ENCODE peak calls at places on chromosomes 3 and 15, in four cellular contexts. U is PC-9, Q is astrocyte, L is OCI-LY7. P is an unnamed sample.

GRCh38 chr3:52090131-52090548 is 33.8 kb upstream of the DUSP7 start:
- DNase-seq in U (no peak), Q (peak; percentile 94), L (no peak), P (no peak)

GRCh38 chr15:67080900-67081431 is 15.6 kb downstream of the SMAD3 start:
- DNase-seq in U (no peak), Q (peak; percentile 90), L (peak; percentile 98), P (no peak)

GRCh38 chr3:148077318-148077923 is 620.3 kb upstream of the AGTR1 start:
- DNase-seq in U (no peak), Q (no peak), L (peak; percentile 10), P (peak; percentile 36)

GRCh38 chr3:65963787-65964707 is 74.7 kb downstream of the MAGI1 start:
- DNase-seq in U (peak; percentile 94), Q (peak; percentile 96), L (no peak), P (no peak)

GRCh38 chr3:71573181-71573580 is 10.3 kb downstream of the FOXP1 start:
- DNase-seq in U (no peak), Q (no peak), L (no peak), P (peak; percentile 9)

GRCh38 chr15:86165263-86166204 is 85.9 kb downstream of the AGBL1 start:
- DNase-seq in U (no peak), Q (peak; percentile 80), L (no peak), P (no peak)

GRCh38 chr15:92082217-92082843 is 228.8 kb downstream of the SLCO3A1 start:
- DNase-seq in U (peak; percentile 56), Q (peak; percentile 37), L (peak; percentile 59), P (peak; percentile 82)

GRCh38 chr3:122975163-122975923 is 52.2 kb downstream of the SEMA5B start:
- DNase-seq in U (peak; percentile 94), Q (peak; percentile 81), L (peak; percentile 53), P (peak; percentile 31)

GRCh38 chr15:22978691-22979068 is 1.5 kb downstream of the CYFIP1 start:
- DNase-seq in U (no peak), Q (no peak), L (no peak), P (peak; percentile 17)

GRCh38 chr3:98519351-98519750 is 3.4 kb downstream of the CLDND1 start:
- DNase-seq in U (no peak), Q (peak; percentile 20), L (no peak), P (no peak)

GRCh38 chr3:136994772-136995516 is 37.2 kb downstream of the IL20RB start:
- DNase-seq in U (peak; percentile 79), Q (peak; percentile 69), L (no peak), P (no peak)

GRCh38 chr15:34883042-34883441 is 86.5 kb downstream of the AQR start:
- DNase-seq in U (no peak), Q (no peak), L (no peak), P (no peak)

GRCh38 chr15:81378438-81378837 is 4.4 kb upstream of the TMC3 start:
- DNase-seq in U (no peak), Q (no peak), L (no peak), P (no peak)

GRCh38 chr15:35929740-35930444 is 383.9 kb upstream of the DPH6 start:
- DNase-seq in U (no peak), Q (no peak), L (no peak), P (no peak)

GRCh38 chr3:58350627-58351013 is 17.9 kb downstream of the PXK start:
- DNase-seq in U (peak; percentile 40), Q (peak; percentile 33), L (no peak), P (no peak)

GRCh38 chr3:8739757-8740508 is 6.3 kb downstream of the CAV3 start:
- DNase-seq in U (peak; percentile 95), Q (peak; percentile 66), L (no peak), P (no peak)

GRCh38 chr15:71103102-71103676 is 12.1 kb upstream of the THSD4 start:
- DNase-seq in U (no peak), Q (no peak), L (peak; percentile 18), P (peak; percentile 26)

GRCh38 chr3:140128217-140129137 is 193.5 kb downstream of the CLSTN2 start:
- DNase-seq in U (no peak), Q (no peak), L (peak; percentile 35), P (peak; percentile 67)

GRCh38 chr15:69522361-69522760 is 69.7 kb downstream of the RPLP1 start:
- DNase-seq in U (peak; percentile 86), Q (no peak), L (no peak), P (no peak)

GRCh38 chr15:87522997-87523396 is 733.5 kb downstream of the NTRK3 start:
- DNase-seq in U (no peak), Q (no peak), L (no peak), P (no peak)

GRCh38 chr15:87528873-87529272 is 727.7 kb downstream of the NTRK3 start:
- DNase-seq in U (peak; percentile 39), Q (peak; percentile 54), L (no peak), P (no peak)

GRCh38 chr15:87527875-87528274 is 728.7 kb downstream of the NTRK3 start:
- DNase-seq in U (no peak), Q (no peak), L (no peak), P (no peak)

GRCh38 chr15:87527416-87527815 is 729.1 kb downstream of the NTRK3 start:
- DNase-seq in U (peak; percentile 58), Q (peak; percentile 79), L (no peak), P (no peak)
- H3K9me3 ChIP-seq in U (no peaks in the 10 kb centered on the region), Q (no peaks in the 10 kb centered on the region), L (no peaks in the 10 kb centered on the region), P (no peaks in the 10 kb centered on the region)

DNA sequence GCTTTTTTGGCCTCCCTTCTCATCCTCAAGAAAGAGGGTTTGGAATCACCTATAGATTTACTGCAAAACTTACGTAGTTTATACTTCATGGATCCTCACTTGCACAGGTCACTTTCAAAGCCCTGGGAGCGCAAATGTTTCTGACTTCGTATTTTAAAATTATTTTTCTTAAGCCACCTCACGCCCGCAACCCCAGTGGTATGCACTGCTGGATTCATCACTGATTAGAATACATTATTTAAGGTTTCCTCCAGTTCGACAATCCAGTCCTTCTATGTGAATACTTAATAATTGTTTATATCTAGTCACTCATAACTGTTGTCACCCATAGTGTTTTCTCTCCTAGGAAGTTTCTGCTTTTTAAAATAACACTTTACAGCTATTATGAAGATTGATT is 339.9 kb downstream of the CHL1 start:
- DNase-seq in U (no peak), Q (no peak), L (no peak), P (no peak)
- H3K9me3 ChIP-seq in U (no peaks in the 10 kb centered on the region), Q (no peaks in the 10 kb centered on the region), L (peaks cover 13% of the 10 kb centered on the region), P (no peaks in the 10 kb centered on the region)

GRCh38 chr3:197559662-197560061 is 3.9 kb upstream of the BDH1 start:
- DNase-seq in U (no peak), Q (no peak), L (no peak), P (no peak)

GRCh38 chr3:197562398-197563251 is 6.9 kb upstream of the BDH1 start:
- DNase-seq in U (no peak), Q (no peak), L (no peak), P (no peak)

GRCh38 chr3:197558000-197558399 is 2.2 kb upstream of the BDH1 start:
- DNase-seq in U (no peak), Q (no peak), L (no peak), P (no peak)

GRCh38 chr3:197564097-197564843 is 8.5 kb upstream of the BDH1 start:
- DNase-seq in U (no peak), Q (peak; percentile 2), L (peak; percentile 67), P (peak; percentile 43)

GRCh38 chr3:197561926-197562325 is 6.2 kb upstream of the BDH1 start:
- DNase-seq in U (no peak), Q (no peak), L (peak; percentile 45), P (no peak)
- H3K9me3 ChIP-seq in U (peaks cover 20% of the 10 kb centered on the region), Q (no peaks in the 10 kb centered on the region), L (peaks cover 50% of the 10 kb centered on the region), P (peaks cover 18% of the 10 kb centered on the region)

DNA sequence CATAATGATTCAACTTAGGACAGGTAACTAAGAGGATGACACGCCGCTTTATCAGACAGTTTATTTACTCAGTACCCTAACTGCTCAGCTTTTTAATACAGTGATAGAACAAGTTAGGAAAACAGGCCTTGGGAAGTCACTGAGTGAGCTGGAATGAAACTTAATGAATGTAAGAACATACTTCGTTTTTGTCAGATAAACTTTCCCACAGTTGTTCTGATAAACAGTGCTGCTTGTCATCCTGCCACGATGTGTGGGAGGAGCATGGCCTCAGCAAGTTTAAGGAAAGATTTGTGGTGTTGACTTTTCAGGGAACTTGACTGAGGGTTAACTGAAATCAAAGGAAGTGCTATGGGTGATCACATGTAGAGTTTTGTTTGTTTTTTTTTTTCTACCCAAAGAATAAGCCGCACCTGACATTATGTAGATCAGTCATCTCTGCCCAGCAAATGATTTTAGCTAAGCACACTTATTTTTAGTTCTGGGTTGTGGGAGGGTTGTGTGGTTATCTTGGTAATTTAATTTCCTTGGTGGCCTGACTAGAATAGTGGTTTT is 5.6 kb upstream of the P2RY14 start:
- DNase-seq in U (no peak), Q (peak; percentile 86), L (no peak), P (no peak)
- H3K9me3 ChIP-seq in U (no peaks in the 10 kb centered on the region), Q (no peaks in the 10 kb centered on the region), L (no peaks in the 10 kb centered on the region), P (no peaks in the 10 kb centered on the region)

GRCh38 chr15:45993508-45993907 is 358.7 kb downstream of the SQOR start:
- DNase-seq in U (no peak), Q (no peak), L (no peak), P (no peak)
- H3K9me3 ChIP-seq in U (no peaks in the 10 kb centered on the region), Q (no peaks in the 10 kb centered on the region), L (no peaks in the 10 kb centered on the region), P (no peaks in the 10 kb centered on the region)

GRCh38 chr15:99619712-99620111 is 53.9 kb downstream of the MEF2A start:
- DNase-seq in U (no peak), Q (no peak), L (no peak), P (no peak)

GRCh38 chr15:99620178-99620577 is 54.4 kb downstream of the MEF2A start:
- DNase-seq in U (no peak), Q (no peak), L (no peak), P (no peak)

GRCh38 chr15:99616773-99617342 is 51.1 kb downstream of the MEF2A start:
- DNase-seq in U (no peak), Q (no peak), L (no peak), P (no peak)

GRCh38 chr15:99621767-99622166 is 56.0 kb downstream of the MEF2A start:
- DNase-seq in U (no peak), Q (no peak), L (no peak), P (no peak)

GRCh38 chr15:99618941-99619411 is 53.2 kb downstream of the MEF2A start:
- DNase-seq in U (peak; percentile 36), Q (peak; percentile 58), L (no peak), P (peak; percentile 32)
- H3K9me3 ChIP-seq in U (no peaks in the 10 kb centered on the region), Q (no peaks in the 10 kb centered on the region), L (peaks cover under 1% of the 10 kb centered on the region), P (peaks cover 2% of the 10 kb centered on the region)

DNA sequence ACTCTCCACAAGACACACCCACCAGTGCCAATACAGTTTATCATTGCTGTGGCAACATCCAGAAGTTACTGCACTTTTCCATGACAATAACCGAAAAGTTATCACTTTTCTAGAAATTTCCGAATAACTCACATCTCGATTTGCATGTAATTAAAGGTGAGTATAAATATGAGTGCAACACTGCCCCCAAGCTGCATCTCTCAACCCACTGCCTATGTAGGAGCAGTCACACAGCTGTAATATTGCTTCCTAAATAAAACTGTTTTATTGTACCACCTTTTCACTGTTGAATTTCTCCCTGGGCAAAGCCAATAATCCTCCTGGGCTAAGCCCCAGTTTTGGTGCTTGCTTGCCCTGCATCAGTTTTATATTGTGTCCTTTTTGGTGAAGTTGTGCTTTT is 601.0 kb upstream of the EPHA6 start:
- DNase-seq in U (no peak), Q (no peak), L (no peak), P (no peak)
- H3K9me3 ChIP-seq in U (peaks cover 3% of the 10 kb centered on the region), Q (no peaks in the 10 kb centered on the region), L (peaks cover 10% of the 10 kb centered on the region), P (no peaks in the 10 kb centered on the region)

GRCh38 chr3:42314411-42314810 is 48.4 kb upstream of the CCK start:
- DNase-seq in U (no peak), Q (no peak), L (peak; percentile 71), P (peak; percentile 11)
- H3K9me3 ChIP-seq in U (peaks cover 6% of the 10 kb centered on the region), Q (peaks cover 3% of the 10 kb centered on the region), L (peaks cover 49% of the 10 kb centered on the region), P (peaks cover 42% of the 10 kb centered on the region)

P was measured in neural progenitor cell.